ENCODE peak calls at places on chromosomes 2 and 18, in ten cellular contexts. One of them, this sample, is unnamed.

GRCh38 chr2:74525717-74526648 is at the start of gene DQX1:
- DNase-seq in progenitor cell of endocrine pancreas: no peak
- DNase-seq in ovary: no peak
- DNase-seq in Kasumi-1: peak
- DNase-seq in neural crest cell: no peak
- DNase-seq in G401: peak
- DNase-seq in pons: peak
- DNase-seq in HT1080: peak
- DNase-seq in putamen: peak
- DNase-seq in activated naive CD4-positive, alpha-beta T cell: no peak
- DNase-seq in this sample: no peak

GRCh38 chr2:35343135-35343534 is 1012.4 kb upstream of the CRIM1 start:
- DNase-seq in activated naive CD4-positive, alpha-beta T cell: no peak
- DNase-seq in G401: no peak
- DNase-seq in pons: no peak
- DNase-seq in HT1080: peak
- DNase-seq in neural crest cell: peak
- DNase-seq in ovary: no peak
- DNase-seq in progenitor cell of endocrine pancreas: no peak
- DNase-seq in putamen: no peak
- DNase-seq in Kasumi-1: no peak
- DNase-seq in this sample: no peak

GRCh38 chr2:232894746-232895145 is 24.7 kb downstream of the SNORC start:
- DNase-seq in ovary: peak
- DNase-seq in HT1080: no peak
- DNase-seq in neural crest cell: no peak
- DNase-seq in activated naive CD4-positive, alpha-beta T cell: no peak
- DNase-seq in progenitor cell of endocrine pancreas: no peak
- DNase-seq in G401: no peak
- DNase-seq in pons: no peak
- DNase-seq in putamen: no peak
- DNase-seq in Kasumi-1: no peak
- DNase-seq in this sample: no peak

GRCh38 chr2:71896385-71897144 is 251.1 kb downstream of the CYP26B1 start:
- DNase-seq in pons: no peak
- DNase-seq in progenitor cell of endocrine pancreas: no peak
- DNase-seq in G401: peak
- DNase-seq in HT1080: no peak
- DNase-seq in putamen: no peak
- DNase-seq in ovary: no peak
- DNase-seq in neural crest cell: no peak
- DNase-seq in Kasumi-1: no peak
- DNase-seq in activated naive CD4-positive, alpha-beta T cell: no peak
- DNase-seq in this sample: no peak

GRCh38 chr2:131835621-131836091 is 308.0 kb downstream of the CCDC74A start:
- DNase-seq in activated naive CD4-positive, alpha-beta T cell: no peak
- DNase-seq in Kasumi-1: no peak
- DNase-seq in neural crest cell: no peak
- DNase-seq in G401: no peak
- DNase-seq in progenitor cell of endocrine pancreas: no peak
- DNase-seq in ovary: no peak
- DNase-seq in pons: no peak
- DNase-seq in HT1080: no peak
- DNase-seq in putamen: no peak
- DNase-seq in this sample: no peak

GRCh38 chr2:165868211-165868610 is 74.2 kb upstream of the GALNT3 start:
- DNase-seq in putamen: no peak
- DNase-seq in Kasumi-1: no peak
- DNase-seq in HT1080: no peak
- DNase-seq in progenitor cell of endocrine pancreas: no peak
- DNase-seq in activated naive CD4-positive, alpha-beta T cell: no peak
- DNase-seq in G401: no peak
- DNase-seq in ovary: no peak
- DNase-seq in neural crest cell: no peak
- DNase-seq in pons: no peak
- DNase-seq in this sample: no peak

GRCh38 chr2:218897394-218898108 is 16.9 kb downstream of the WNT10A start:
- DNase-seq in G401: no peak
- DNase-seq in HT1080: no peak
- DNase-seq in ovary: no peak
- DNase-seq in pons: no peak
- DNase-seq in neural crest cell: no peak
- DNase-seq in progenitor cell of endocrine pancreas: no peak
- DNase-seq in activated naive CD4-positive, alpha-beta T cell: no peak
- DNase-seq in Kasumi-1: no peak
- DNase-seq in putamen: no peak
- DNase-seq in this sample: no peak

GRCh38 chr2:83742117-83742782 is 716.8 kb downstream of the SUCLG1 start:
- DNase-seq in G401: peak
- DNase-seq in pons: peak
- DNase-seq in neural crest cell: no peak
- DNase-seq in activated naive CD4-positive, alpha-beta T cell: no peak
- DNase-seq in HT1080: no peak
- DNase-seq in progenitor cell of endocrine pancreas: no peak
- DNase-seq in Kasumi-1: no peak
- DNase-seq in ovary: no peak
- DNase-seq in putamen: no peak
- DNase-seq in this sample: no peak

GRCh38 chr18:9808190-9808529 is 77.6 kb upstream of the TXNDC2 start:
- DNase-seq in G401: no peak
- DNase-seq in neural crest cell: no peak
- DNase-seq in pons: no peak
- DNase-seq in progenitor cell of endocrine pancreas: no peak
- DNase-seq in HT1080: no peak
- DNase-seq in Kasumi-1: no peak
- DNase-seq in putamen: no peak
- DNase-seq in ovary: no peak
- DNase-seq in activated naive CD4-positive, alpha-beta T cell: no peak
- DNase-seq in this sample: no peak

GRCh38 chr2:99571609-99572344 is 82.0 kb upstream of the REV1 start:
- DNase-seq in ovary: no peak
- DNase-seq in pons: no peak
- DNase-seq in neural crest cell: no peak
- DNase-seq in progenitor cell of endocrine pancreas: no peak
- DNase-seq in Kasumi-1: no peak
- DNase-seq in G401: peak
- DNase-seq in HT1080: no peak
- DNase-seq in putamen: no peak
- DNase-seq in activated naive CD4-positive, alpha-beta T cell: no peak
- DNase-seq in this sample: no peak

GRCh38 chr2:45177870-45178269 is 168.6 kb upstream of the SIX2 start:
- DNase-seq in progenitor cell of endocrine pancreas: no peak
- DNase-seq in putamen: peak
- DNase-seq in neural crest cell: no peak
- DNase-seq in G401: no peak
- DNase-seq in HT1080: peak
- DNase-seq in Kasumi-1: no peak
- DNase-seq in pons: no peak
- DNase-seq in activated naive CD4-positive, alpha-beta T cell: no peak
- DNase-seq in ovary: no peak
- DNase-seq in this sample: no peak

GRCh38 chr2:53500181-53500580 is 267.4 kb upstream of the CHAC2 start:
- DNase-seq in progenitor cell of endocrine pancreas: no peak
- DNase-seq in putamen: no peak
- DNase-seq in neural crest cell: no peak
- DNase-seq in pons: no peak
- DNase-seq in activated naive CD4-positive, alpha-beta T cell: no peak
- DNase-seq in G401: no peak
- DNase-seq in HT1080: no peak
- DNase-seq in Kasumi-1: no peak
- DNase-seq in ovary: no peak
- DNase-seq in this sample: no peak

GRCh38 chr2:200310545-200310971 is 4.1 kb downstream of the SPATS2L start:
- DNase-seq in HT1080: peak
- DNase-seq in progenitor cell of endocrine pancreas: no peak
- DNase-seq in neural crest cell: no peak
- DNase-seq in G401: no peak
- DNase-seq in pons: no peak
- DNase-seq in ovary: no peak
- DNase-seq in activated naive CD4-positive, alpha-beta T cell: no peak
- DNase-seq in Kasumi-1: no peak
- DNase-seq in putamen: no peak
- DNase-seq in this sample: no peak

GRCh38 chr2:114213808-114214207 is 228.6 kb upstream of the DPP10 start:
- DNase-seq in pons: no peak
- DNase-seq in neural crest cell: no peak
- DNase-seq in progenitor cell of endocrine pancreas: no peak
- DNase-seq in Kasumi-1: no peak
- DNase-seq in G401: no peak
- DNase-seq in activated naive CD4-positive, alpha-beta T cell: no peak
- DNase-seq in putamen: no peak
- DNase-seq in HT1080: no peak
- DNase-seq in ovary: no peak
- DNase-seq in this sample: no peak

GRCh38 chr2:64713686-64714085 is 60.0 kb upstream of the SERTAD2 start:
- DNase-seq in HT1080: no peak
- DNase-seq in activated naive CD4-positive, alpha-beta T cell: no peak
- DNase-seq in putamen: no peak
- DNase-seq in neural crest cell: no peak
- DNase-seq in ovary: no peak
- DNase-seq in progenitor cell of endocrine pancreas: no peak
- DNase-seq in pons: no peak
- DNase-seq in G401: no peak
- DNase-seq in Kasumi-1: no peak
- DNase-seq in this sample: no peak

GRCh38 chr2:42142476-42143184 is 26.5 kb upstream of the EML4 start:
- DNase-seq in Kasumi-1: no peak
- DNase-seq in HT1080: no peak
- DNase-seq in G401: no peak
- DNase-seq in activated naive CD4-positive, alpha-beta T cell: no peak
- DNase-seq in neural crest cell: no peak
- DNase-seq in pons: no peak
- DNase-seq in ovary: no peak
- DNase-seq in progenitor cell of endocrine pancreas: no peak
- DNase-seq in putamen: peak
- DNase-seq in this sample: no peak